ENCODE peak calls at places on chromosome 14, in ten cellular contexts. A is tibial nerve, P is dorsolateral prefrontal cortex, E is AG04450, B is Calu3, C is GM20000, G is HFFc6, U is left ventricle myocardium inferior, T is neural progenitor cell, W is AG10803. V is an unnamed sample.
A peak's percentile ranks its signal among the peaks of the same experiment; 100 is the strongest.

GRCh38 chr14:101838476-101838875 is 77.0 kb downstream of the PPP2R5C start:
- DNase-seq in A (no peak), P (no peak), E (no peak), B (no peak), C (no peak), G (no peak), U (no peak), T (no peak), W (no peak), V (no peak)

GRCh38 chr14:89227490-89227834 is 189.6 kb downstream of the FOXN3 start:
- DNase-seq in A (no peak), P (no peak), E (no peak), B (no peak), C (no peak), G (no peak), U (no peak), T (no peak), W (no peak), V (no peak)

GRCh38 chr14:92254786-92255185 is 68.2 kb upstream of the SLC24A4 start:
- DNase-seq in A (peak; percentile 22), P (peak; percentile 38), E (peak; percentile 3), B (no peak), C (no peak), G (no peak), U (peak; percentile 75), T (peak; percentile 72), W (peak; percentile 14), V (peak; percentile 12)

GRCh38 chr14:38629412-38629811 is 373.5 kb upstream of the CLEC14A start:
- DNase-seq in A (no peak), P (no peak), E (no peak), B (no peak), C (no peak), G (no peak), U (no peak), T (no peak), W (no peak), V (no peak)

GRCh38 chr14:51818748-51819386 is 41.5 kb upstream of the GNG2 start:
- DNase-seq in A (no peak), P (no peak), E (no peak), B (no peak), C (no peak), G (no peak), U (no peak), T (no peak), W (no peak), V (no peak)

GRCh38 chr14:89296281-89296745 is 120.7 kb downstream of the FOXN3 start:
- DNase-seq in A (no peak), P (no peak), E (no peak), B (no peak), C (no peak), G (no peak), U (no peak), T (no peak), W (no peak), V (no peak)

GRCh38 chr14:42475289-42475688 is 868.6 kb downstream of the LRFN5 start:
- DNase-seq in A (no peak), P (no peak), E (no peak), B (no peak), C (no peak), G (no peak), U (no peak), T (peak; percentile 1), W (no peak), V (no peak)

GRCh38 chr14:94027566-94028449 is 1.7 kb downstream of the OTUB2 start:
- DNase-seq in A (no peak), P (no peak), E (no peak), B (peak; percentile 80), C (no peak), G (no peak), U (no peak), T (no peak), W (no peak), V (no peak)

GRCh38 chr14:64541971-64542838 is 1.7 kb downstream of the HSPA2 start:
- DNase-seq in A (no peak), P (no peak), E (no peak), B (no peak), C (no peak), G (no peak), U (peak; percentile 20), T (no peak), W (no peak), V (no peak)

GRCh38 chr14:82689948-82690347 is 1156.3 kb upstream of the SEL1L start:
- DNase-seq in A (no peak), P (no peak), E (no peak), B (no peak), C (no peak), G (no peak), U (no peak), T (no peak), W (no peak), V (no peak)

GRCh38 chr14:74462993-74463392 is 30.1 kb downstream of the NPC2 start:
- DNase-seq in A (no peak), P (no peak), E (no peak), B (no peak), C (no peak), G (no peak), U (no peak), T (no peak), W (no peak), V (no peak)
- TF ChIP-seq CTCF in A (no peak), P (no peak), E (no peak), B (no peak), C (no peak), G (no peak), U (no peak), T (no peak), W (no peak), V (no peak)

DNA sequence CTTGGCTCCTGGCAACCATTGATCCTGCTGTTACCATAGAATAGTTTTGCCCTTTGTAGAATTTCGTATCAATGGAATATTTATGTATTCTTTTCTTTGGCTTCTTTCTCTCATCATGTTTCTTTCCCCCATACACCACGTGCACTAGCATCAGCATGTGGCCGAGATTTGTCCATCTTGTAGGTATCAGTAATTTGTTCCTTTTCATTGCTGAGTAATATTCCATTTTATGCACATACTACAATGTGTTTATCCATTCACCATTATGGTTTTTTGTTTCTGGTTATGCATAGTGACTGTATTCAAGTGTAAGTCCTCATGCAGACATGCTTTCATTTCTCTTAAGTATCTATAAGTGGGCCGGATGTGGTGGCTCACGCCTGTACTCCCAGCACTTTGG is 4.5 kb upstream of the ISM2 start:
- DNase-seq in A (no peak), P (no peak), E (no peak), B (no peak), C (no peak), G (no peak), U (no peak), T (no peak), W (no peak), V (no peak)
- TF ChIP-seq CTCF in A (no peak), P (no peak), E (no peak), B (no peak), C (no peak), G (no peak), U (no peak), T (no peak), W (no peak), V (no peak)

DNA sequence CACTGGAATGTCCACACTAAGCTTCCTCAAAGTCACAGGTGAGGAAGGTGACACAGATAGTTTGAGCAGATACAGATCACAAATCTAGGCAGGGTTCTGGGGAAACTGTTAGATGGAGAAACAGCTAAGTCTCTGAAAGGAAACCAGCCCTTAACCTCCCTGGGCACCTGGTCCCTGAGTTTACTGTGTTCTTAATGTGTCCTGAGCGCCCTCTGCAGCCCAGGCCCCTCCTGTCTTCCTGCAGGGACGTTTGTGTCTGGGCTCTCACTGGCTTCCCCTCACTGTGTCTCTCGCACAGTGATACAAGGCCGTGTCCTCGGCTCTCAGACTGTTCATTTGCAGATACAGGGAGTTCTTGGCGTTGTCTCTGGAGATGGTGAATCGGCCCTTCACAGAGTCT is 684.3 kb downstream of the TMEM121 start:
- DNase-seq in A (no peak), P (no peak), E (no peak), B (no peak), C (peak; percentile 8), G (no peak), U (no peak), T (no peak), W (no peak), V (no peak)
- TF ChIP-seq CTCF in A (no peak), P (no peak), E (no peak), B (no peak), C (no peak), G (no peak), U (no peak), T (no peak), W (no peak), V (no peak)

DNA sequence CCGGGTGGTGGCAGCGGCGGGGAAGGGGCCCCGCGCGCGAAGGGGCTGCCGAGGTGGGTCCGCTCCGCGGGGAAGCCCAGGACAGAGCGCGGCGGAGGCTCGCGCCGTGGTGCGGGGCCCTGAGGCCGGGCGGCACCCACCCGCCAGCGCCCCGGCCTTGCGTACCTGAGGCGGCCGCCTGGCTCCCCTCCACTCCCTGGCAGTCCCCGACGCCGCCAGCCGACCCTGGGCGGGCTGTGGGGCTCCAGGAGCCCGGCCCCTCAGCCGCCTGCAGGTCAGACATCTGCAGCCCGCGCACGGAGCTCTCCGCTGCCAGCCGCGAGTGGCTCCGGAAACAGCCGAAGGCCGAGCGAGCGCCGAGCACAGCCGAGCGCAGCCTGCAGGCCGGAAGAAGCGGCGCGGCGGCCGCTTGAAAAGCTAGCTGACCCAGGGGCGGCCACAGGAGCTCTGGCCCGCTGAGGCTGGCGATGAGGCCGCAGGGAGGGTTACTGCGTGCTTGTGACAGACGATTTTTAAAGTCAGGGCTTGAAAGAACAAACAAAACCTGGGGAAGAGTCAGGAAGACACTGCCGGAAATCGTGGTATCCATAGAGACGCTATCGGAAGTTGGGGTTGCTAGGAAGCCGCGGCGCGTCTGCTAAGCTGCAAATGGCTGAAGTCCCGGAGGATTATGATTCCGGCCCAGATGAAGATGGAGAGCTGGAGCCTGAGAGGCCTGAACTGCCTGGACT is at the start of the genes SAMD15 and TMED8:
- DNase-seq in A (peak; percentile 51), P (peak; percentile 78), E (peak; percentile 37), B (peak; percentile 83), C (peak; percentile 94), G (peak; percentile 70), U (peak; percentile 88), T (peak; percentile 93), W (peak; percentile 81), V (peak; percentile 82)
- TF ChIP-seq CTCF in A (peak; percentile 17), P (peak; percentile 61), E (peak; percentile 31), B (no peak), C (no peak), G (peak; percentile 60), U (peak; percentile 53), T (peak; percentile 43), W (peak; percentile 26), V (peak; percentile 6)

GRCh38 chr14:32908487-32909084 is 30.1 kb upstream of the NPAS3 start:
- DNase-seq in A (no peak), P (no peak), E (no peak), B (no peak), C (no peak), G (no peak), U (no peak), T (no peak), W (peak; percentile 12), V (no peak)

GRCh38 chr14:32913725-32914124 is 25.0 kb upstream of the NPAS3 start:
- DNase-seq in A (no peak), P (no peak), E (no peak), B (no peak), C (no peak), G (no peak), U (no peak), T (no peak), W (no peak), V (peak; percentile 63)
- TF ChIP-seq CTCF in A (peak; percentile 20), P (peak; percentile 50), E (peak; percentile 11), B (no peak), C (no peak), G (peak; percentile 47), U (peak; percentile 48), T (peak; percentile 10), W (peak; percentile 26), V (peak; percentile 70)